ENCODE peak calls at places on chromosome 16, in six cellular contexts. Y is GM19239, W is endothelial cell, A is renal cortical epithelial cell, P is T47D, Q is kidney glomerular epithelial cell. S is an unnamed sample.

GRCh38 chr16:62363451-62363850 is 327.2 kb upstream of the CDH8 start:
- DNase-seq in P (peak; percentile 1), Q (no peak), A (no peak), Y (no peak), W (no peak), S (peak; percentile 34)

GRCh38 chr16:79089735-79090284 is 510.7 kb downstream of the MAF start:
- DNase-seq in W (no peak), A (no peak), P (no peak), Q (no peak), Y (peak; percentile 15), S (peak; percentile 33)

GRCh38 chr16:3022697-3023414 is 886 bp downstream of the HCFC1R1 start:
- DNase-seq in P (peak; percentile 25), Q (no peak), Y (no peak), A (no peak), W (no peak), S (no peak)

GRCh38 chr16:47565454-47565853 is 104.3 kb downstream of the PHKB start:
- DNase-seq in W (no peak), P (no peak), Q (no peak), Y (no peak), A (no peak), S (peak; percentile 26)

GRCh38 chr16:87784812-87785211 is 19.0 kb upstream of the KLHDC4 start:
- DNase-seq in Y (no peak), A (peak; percentile 35), P (no peak), W (no peak), Q (peak; percentile 7), S (no peak)

GRCh38 chr16:56743840-56744239 is 13.9 kb downstream of the NUP93 start:
- DNase-seq in A (no peak), Q (no peak), P (no peak), W (peak; percentile 43), Y (no peak), S (no peak)

GRCh38 chr16:62732101-62732500 is 695.9 kb upstream of the CDH8 start:
- DNase-seq in Y (no peak), A (no peak), W (no peak), Q (no peak), P (no peak), S (no peak)

GRCh38 chr16:70685061-70685937 is 554 bp downstream of the MTSS2 start:
- DNase-seq in P (no peak), W (peak; percentile 48), Y (no peak), Q (no peak), A (no peak), S (no peak)

GRCh38 chr16:83501481-83501880 is 306.3 kb upstream of the HSBP1 start:
- DNase-seq in A (no peak), W (no peak), P (no peak), Q (no peak), Y (no peak), S (no peak)

GRCh38 chr16:3486506-3487215 is 8.6 kb downstream of the C16orf90 start:
- DNase-seq in Y (no peak), A (no peak), W (no peak), Q (no peak), P (no peak), S (no peak)

GRCh38 chr16:1193143-1193824 is 31.8 kb downstream of the TPSG1 start:
- DNase-seq in W (no peak), Q (no peak), P (peak; percentile 89), Y (no peak), A (peak; percentile 49), S (no peak)

GRCh38 chr16:54080524-54081008 is 206.0 kb downstream of the IRX3 start:
- DNase-seq in A (peak; percentile 99), W (no peak), P (peak; percentile 98), Q (peak; percentile 74), Y (no peak), S (no peak)

GRCh38 chr16:872436-873242 is 72.1 kb upstream of the GNG13 start:
- DNase-seq in W (no peak), A (no peak), Q (no peak), P (no peak), Y (no peak), S (no peak)

GRCh38 chr16:85486256-85486915 is 126.7 kb upstream of the GSE1 start:
- DNase-seq in Y (no peak), Q (no peak), P (no peak), W (no peak), A (no peak), S (no peak)

GRCh38 chr16:57146735-57147134 is 39.1 kb downstream of the PSME3IP1 start:
- DNase-seq in W (peak; percentile 46), Y (no peak), P (no peak), Q (no peak), A (no peak), S (no peak)

GRCh38 chr16:67155305-67156145 is 4.2 kb downstream of the TRADD start:
- DNase-seq in W (peak; percentile 92), Q (peak; percentile 47), A (peak; percentile 28), Y (peak; percentile 89), P (peak; percentile 80), S (peak; percentile 72)

GRCh38 chr16:80027007-80027965 is 426.7 kb upstream of the MAF start:
- DNase-seq in Q (peak; percentile 95), Y (no peak), P (peak; percentile 9), W (peak; percentile 15), A (peak; percentile 95), S (no peak)

GRCh38 chr16:1188781-1189189 is 35.9 kb downstream of the CACNA1H start:
- DNase-seq in P (peak; percentile 78), A (no peak), Q (no peak), Y (peak; percentile 73), W (peak; percentile 79), S (no peak)

GRCh38 chr16:88194397-88195020 is 188.2 kb upstream of the ZNF469 start:
- DNase-seq in Y (no peak), Q (no peak), A (peak; percentile 39), P (no peak), W (no peak), S (peak; percentile 35)

GRCh38 chr16:86205521-86206245 is 304.6 kb upstream of the FOXF1 start:
- DNase-seq in P (no peak), Y (no peak), W (no peak), Q (no peak), A (no peak), S (no peak)

S was measured in globus pallidus.